ENCODE peak calls at places on chromosomes 13 and 19, in eight cellular contexts. Q is AG09309, Z is right atrium auricular region, P is fibroblast of the aortic adventitia, W is mammary epithelial cell, D is endodermal cell, B is transverse colon, L is H9. U is an unnamed sample.

GRCh38 chr13:63025741-63026140 is 1610.1 kb upstream of the PCDH20 start:
- DNase-seq in D (no peak), B (no peak), Q (no peak), L (no peak), P (no peak), W (no peak), Z (no peak), U (no peak)

GRCh38 chr19:48896191-48896720 is 2.3 kb downstream of the TULP2 start:
- DNase-seq in P (no peak), W (no peak), Q (no peak), L (peak), Z (peak), D (peak), B (peak), U (no peak)

GRCh38 chr19:956747-957451 is 27.2 kb upstream of the WDR18 start:
- DNase-seq in W (no peak), D (peak), P (no peak), L (peak), Q (no peak), B (no peak), Z (no peak), U (no peak)

GRCh38 chr13:108551674-108552073 is 77.7 kb upstream of the MYO16 start:
- DNase-seq in B (no peak), W (no peak), P (no peak), Q (no peak), Z (no peak), D (no peak), L (no peak), U (no peak)

GRCh38 chr13:83024955-83025594 is 857.2 kb downstream of the SLITRK1 start:
- DNase-seq in P (peak), D (peak), B (no peak), Q (no peak), Z (no peak), L (no peak), W (no peak), U (no peak)

GRCh38 chr13:114272977-114273376 is 8.4 kb upstream of the UPF3A start:
- DNase-seq in B (no peak), D (no peak), P (no peak), Q (no peak), L (no peak), Z (peak), W (no peak), U (no peak)

GRCh38 chr19:51226068-51226467 is 1.2 kb downstream of the CD33 start:
- DNase-seq in B (no peak), D (no peak), W (no peak), L (no peak), P (no peak), Z (no peak), Q (no peak), U (no peak)

GRCh38 chr19:40805258-40805868 is 6.4 kb downstream of the EGLN2 start:
- DNase-seq in L (no peak), Q (no peak), W (no peak), D (no peak), Z (no peak), P (no peak), B (peak), U (no peak)

GRCh38 chr13:113742445-113743120 is 16.4 kb upstream of the TMEM255B start:
- DNase-seq in Z (no peak), L (no peak), W (no peak), P (no peak), B (no peak), Q (no peak), D (no peak), U (no peak)

DNA sequence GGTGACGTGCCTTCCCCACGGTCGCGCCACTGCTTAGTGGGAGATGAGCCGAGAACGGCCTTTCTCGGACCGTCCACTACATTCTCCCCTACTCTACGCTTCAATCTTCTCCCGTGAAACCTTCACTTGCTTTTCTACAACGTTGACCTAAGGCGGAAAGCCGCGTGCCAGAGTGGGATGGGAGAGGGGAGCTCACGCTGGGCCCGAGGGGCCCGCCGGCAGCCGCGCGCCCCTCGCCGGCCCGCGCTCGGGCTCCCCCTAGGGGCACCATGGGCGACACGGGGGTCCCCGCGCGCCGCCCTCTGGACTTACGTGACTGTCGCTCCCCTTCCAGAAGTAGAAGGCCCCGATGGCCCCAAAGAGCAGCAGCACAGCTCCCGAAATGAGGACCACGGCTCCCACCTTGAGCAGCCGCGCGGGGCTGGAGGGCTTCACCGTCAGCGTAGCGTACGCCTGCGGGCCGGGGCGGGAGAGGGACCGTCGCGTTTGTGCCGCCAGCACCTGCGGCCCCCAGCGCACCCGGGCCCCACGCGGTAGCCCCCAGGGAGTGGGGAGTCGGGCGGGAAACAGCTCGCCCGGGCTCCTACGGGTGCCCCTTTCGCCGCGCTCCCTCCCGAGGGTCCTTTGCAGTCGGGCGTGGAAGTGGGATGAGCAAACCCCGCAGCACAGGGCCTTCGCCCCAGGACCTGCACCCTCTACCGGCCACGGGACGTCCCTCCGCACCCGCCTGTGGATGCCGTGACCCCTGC is 727 bp downstream of the CNMD start:
- DNase-seq in B (no peak), D (peak), Q (no peak), P (no peak), W (no peak), Z (no peak), L (peak), U (peak)
- TF ChIP-seq CTCF in B (no peak), D (peak), Q (peak), P (no peak), W (no peak), Z (peak), L (peak), U (peak)

GRCh38 chr19:21912654-21913053 is 76.7 kb upstream of the ZNF43 start:
- DNase-seq in D (no peak), B (no peak), W (no peak), Z (no peak), P (no peak), L (no peak), Q (no peak), U (no peak)
- TF ChIP-seq CTCF in D (peak), B (no peak), W (no peak), Z (no peak), P (no peak), L (no peak), Q (no peak), U (no peak)

GRCh38 chr19:35236638-35237400 is 8.3 kb upstream of the FAM187B start:
- DNase-seq in D (no peak), L (no peak), W (peak), B (peak), P (no peak), Q (no peak), Z (peak), U (no peak)
- TF ChIP-seq CTCF in D (peak), L (peak), W (no peak), B (no peak), P (no peak), Q (peak), Z (no peak), U (no peak)

GRCh38 chr19:41893899-41894298 is 10.9 kb downstream of the ARHGEF1 start:
- DNase-seq in L (no peak), Z (no peak), B (no peak), Q (no peak), P (no peak), D (peak), W (no peak), U (no peak)
- TF ChIP-seq CTCF in L (no peak), Z (no peak), B (no peak), Q (peak), P (no peak), D (no peak), W (no peak), U (no peak)

GRCh38 chr19:30498707-30499106 is 126.5 kb downstream of the ZNF536 start:
- DNase-seq in L (peak), D (peak), Q (no peak), Z (no peak), P (no peak), W (no peak), B (no peak), U (no peak)
- TF ChIP-seq CTCF in L (peak), D (peak), Q (no peak), Z (no peak), P (no peak), W (no peak), B (no peak), U (peak)

DNA sequence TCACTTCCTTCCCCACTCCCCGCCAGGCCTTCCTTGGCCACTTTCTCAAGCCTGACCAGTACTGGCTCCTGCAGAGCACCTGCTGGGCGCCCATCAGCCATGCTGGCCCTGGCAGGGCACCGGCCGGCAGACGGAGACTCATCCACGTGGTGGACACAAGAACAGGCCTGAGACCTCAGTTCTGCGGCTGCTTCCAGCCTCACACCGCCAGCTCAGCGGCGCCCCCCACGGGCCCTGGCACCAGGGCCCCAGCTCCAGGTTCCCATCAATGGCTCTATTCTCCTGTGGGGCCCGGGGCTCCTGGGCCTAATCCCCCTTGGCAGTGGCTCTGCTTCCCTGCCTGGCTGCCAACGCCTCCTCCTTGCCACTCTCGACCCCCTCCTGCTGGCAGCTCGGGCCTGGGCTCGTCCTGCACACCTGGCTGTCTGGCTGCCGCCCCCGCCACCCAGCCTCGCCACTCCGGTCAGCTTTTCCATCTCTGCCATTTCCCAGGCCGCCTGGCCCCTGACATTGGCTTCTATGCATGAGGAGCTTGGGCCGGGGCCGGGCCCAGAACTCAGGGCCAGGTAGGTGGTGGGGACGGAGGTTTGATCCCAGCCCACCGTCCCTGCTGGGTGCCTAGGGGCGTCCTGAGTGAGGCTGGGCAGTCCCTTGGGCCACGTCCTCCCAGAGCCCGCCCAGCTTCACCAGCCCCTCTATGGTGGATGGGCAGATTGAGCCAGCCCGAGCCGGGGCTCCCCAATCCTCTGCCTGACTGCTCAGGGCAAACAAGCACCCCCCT is 6.2 kb downstream of the NDUFA11 start:
- DNase-seq in B (no peak), W (no peak), Q (no peak), Z (no peak), P (no peak), D (peak), L (no peak), U (no peak)
- TF ChIP-seq CTCF in B (no peak), W (peak), Q (no peak), Z (peak), P (no peak), D (peak), L (peak), U (no peak)